ENCODE peak calls at places on chromosomes 11 and 22, in seven cellular contexts. One of them, this sample, is unnamed.

GRCh38 chr11:114036156-114036811 is 23.2 kb upstream of the ZBTB16 start:
- DNase-seq in activated T-cell treated with anti-CD3 and anti-CD28 coated beads for 48 hours: peak
- DNase-seq in spleen: peak
- DNase-seq in posterior cingulate gyrus: peak
- DNase-seq in activated CD4-positive, alpha-beta T cell treated with anti-CD3 and anti-CD28 coated beads, Interleukin-2, amount 50 U/mL, for 24 hours: peak
- DNase-seq in RWPE1: peak
- DNase-seq in HFF-Myc: no peak
- DNase-seq in this sample: peak

GRCh38 chr22:30606455-30607299 is at the start of gene TCN2:
- DNase-seq in activated T-cell treated with anti-CD3 and anti-CD28 coated beads for 48 hours: peak
- DNase-seq in spleen: peak
- DNase-seq in posterior cingulate gyrus: peak
- DNase-seq in activated CD4-positive, alpha-beta T cell treated with anti-CD3 and anti-CD28 coated beads, Interleukin-2, amount 50 U/mL, for 24 hours: peak
- DNase-seq in RWPE1: peak
- DNase-seq in HFF-Myc: peak
- DNase-seq in this sample: peak

GRCh38 chr11:27120211-27120610 is 79.6 kb downstream of the BBOX1 start:
- DNase-seq in activated T-cell treated with anti-CD3 and anti-CD28 coated beads for 48 hours: no peak
- DNase-seq in spleen: no peak
- DNase-seq in posterior cingulate gyrus: no peak
- DNase-seq in activated CD4-positive, alpha-beta T cell treated with anti-CD3 and anti-CD28 coated beads, Interleukin-2, amount 50 U/mL, for 24 hours: no peak
- DNase-seq in RWPE1: no peak
- DNase-seq in HFF-Myc: no peak
- DNase-seq in this sample: no peak

GRCh38 chr11:4654635-4655335 is 11.0 kb downstream of the OR51E1 start:
- DNase-seq in activated T-cell treated with anti-CD3 and anti-CD28 coated beads for 48 hours: no peak
- DNase-seq in spleen: no peak
- DNase-seq in posterior cingulate gyrus: no peak
- DNase-seq in activated CD4-positive, alpha-beta T cell treated with anti-CD3 and anti-CD28 coated beads, Interleukin-2, amount 50 U/mL, for 24 hours: no peak
- DNase-seq in RWPE1: no peak
- DNase-seq in HFF-Myc: no peak
- DNase-seq in this sample: no peak

GRCh38 chr11:72230764-72231365 is 6.3 kb downstream of the INPPL1 start:
- DNase-seq in activated T-cell treated with anti-CD3 and anti-CD28 coated beads for 48 hours: no peak
- DNase-seq in spleen: no peak
- DNase-seq in posterior cingulate gyrus: peak
- DNase-seq in activated CD4-positive, alpha-beta T cell treated with anti-CD3 and anti-CD28 coated beads, Interleukin-2, amount 50 U/mL, for 24 hours: no peak
- DNase-seq in RWPE1: no peak
- DNase-seq in HFF-Myc: no peak
- DNase-seq in this sample: peak

GRCh38 chr11:95375881-95376280 is 144.9 kb upstream of the SESN3 start:
- DNase-seq in activated T-cell treated with anti-CD3 and anti-CD28 coated beads for 48 hours: no peak
- DNase-seq in spleen: no peak
- DNase-seq in posterior cingulate gyrus: no peak
- DNase-seq in activated CD4-positive, alpha-beta T cell treated with anti-CD3 and anti-CD28 coated beads, Interleukin-2, amount 50 U/mL, for 24 hours: no peak
- DNase-seq in RWPE1: no peak
- DNase-seq in HFF-Myc: peak
- DNase-seq in this sample: no peak

GRCh38 chr11:42299780-42300179 is 840.3 kb upstream of the LRRC4C start:
- DNase-seq in activated T-cell treated with anti-CD3 and anti-CD28 coated beads for 48 hours: no peak
- DNase-seq in spleen: no peak
- DNase-seq in posterior cingulate gyrus: no peak
- DNase-seq in activated CD4-positive, alpha-beta T cell treated with anti-CD3 and anti-CD28 coated beads, Interleukin-2, amount 50 U/mL, for 24 hours: no peak
- DNase-seq in RWPE1: no peak
- DNase-seq in HFF-Myc: no peak
- DNase-seq in this sample: no peak

GRCh38 chr11:101863361-101863760 is 51.4 kb upstream of the CEP126 start:
- DNase-seq in activated T-cell treated with anti-CD3 and anti-CD28 coated beads for 48 hours: no peak
- DNase-seq in spleen: no peak
- DNase-seq in posterior cingulate gyrus: no peak
- DNase-seq in activated CD4-positive, alpha-beta T cell treated with anti-CD3 and anti-CD28 coated beads, Interleukin-2, amount 50 U/mL, for 24 hours: no peak
- DNase-seq in RWPE1: peak
- DNase-seq in HFF-Myc: no peak
- DNase-seq in this sample: no peak

GRCh38 chr11:19577849-19578619 is 134.6 kb upstream of the NAV2 start:
- DNase-seq in activated T-cell treated with anti-CD3 and anti-CD28 coated beads for 48 hours: no peak
- DNase-seq in spleen: no peak
- DNase-seq in posterior cingulate gyrus: peak
- DNase-seq in activated CD4-positive, alpha-beta T cell treated with anti-CD3 and anti-CD28 coated beads, Interleukin-2, amount 50 U/mL, for 24 hours: no peak
- DNase-seq in RWPE1: no peak
- DNase-seq in HFF-Myc: peak
- DNase-seq in this sample: no peak

GRCh38 chr11:111514216-111515031 is at the start of gene HOATZ:
- DNase-seq in activated T-cell treated with anti-CD3 and anti-CD28 coated beads for 48 hours: peak
- DNase-seq in spleen: no peak
- DNase-seq in posterior cingulate gyrus: peak
- DNase-seq in activated CD4-positive, alpha-beta T cell treated with anti-CD3 and anti-CD28 coated beads, Interleukin-2, amount 50 U/mL, for 24 hours: no peak
- DNase-seq in RWPE1: no peak
- DNase-seq in HFF-Myc: no peak
- DNase-seq in this sample: peak

GRCh38 chr11:75155570-75156422 is 4.9 kb downstream of the SLCO2B1 start:
- DNase-seq in activated T-cell treated with anti-CD3 and anti-CD28 coated beads for 48 hours: no peak
- DNase-seq in spleen: no peak
- DNase-seq in posterior cingulate gyrus: peak
- DNase-seq in activated CD4-positive, alpha-beta T cell treated with anti-CD3 and anti-CD28 coated beads, Interleukin-2, amount 50 U/mL, for 24 hours: no peak
- DNase-seq in RWPE1: no peak
- DNase-seq in HFF-Myc: no peak
- DNase-seq in this sample: no peak

GRCh38 chr11:100847696-100848216 is 160.7 kb downstream of the ARHGAP42 start:
- DNase-seq in activated T-cell treated with anti-CD3 and anti-CD28 coated beads for 48 hours: no peak
- DNase-seq in spleen: no peak
- DNase-seq in posterior cingulate gyrus: no peak
- DNase-seq in activated CD4-positive, alpha-beta T cell treated with anti-CD3 and anti-CD28 coated beads, Interleukin-2, amount 50 U/mL, for 24 hours: no peak
- DNase-seq in RWPE1: no peak
- DNase-seq in HFF-Myc: no peak
- DNase-seq in this sample: no peak

GRCh38 chr11:73003083-73003482 is 139.0 kb downstream of the FCHSD2 start:
- DNase-seq in activated T-cell treated with anti-CD3 and anti-CD28 coated beads for 48 hours: no peak
- DNase-seq in spleen: no peak
- DNase-seq in posterior cingulate gyrus: no peak
- DNase-seq in activated CD4-positive, alpha-beta T cell treated with anti-CD3 and anti-CD28 coated beads, Interleukin-2, amount 50 U/mL, for 24 hours: no peak
- DNase-seq in RWPE1: no peak
- DNase-seq in HFF-Myc: no peak
- DNase-seq in this sample: no peak

GRCh38 chr11:57426754-57427691 is at the start of gene SLC43A3:
- DNase-seq in activated T-cell treated with anti-CD3 and anti-CD28 coated beads for 48 hours: peak
- DNase-seq in spleen: peak
- DNase-seq in posterior cingulate gyrus: peak
- DNase-seq in activated CD4-positive, alpha-beta T cell treated with anti-CD3 and anti-CD28 coated beads, Interleukin-2, amount 50 U/mL, for 24 hours: peak
- DNase-seq in RWPE1: peak
- DNase-seq in HFF-Myc: peak
- DNase-seq in this sample: peak

GRCh38 chr11:104928831-104929230 is 30.6 kb upstream of the CASP12 start:
- DNase-seq in activated T-cell treated with anti-CD3 and anti-CD28 coated beads for 48 hours: no peak
- DNase-seq in spleen: no peak
- DNase-seq in posterior cingulate gyrus: no peak
- DNase-seq in activated CD4-positive, alpha-beta T cell treated with anti-CD3 and anti-CD28 coated beads, Interleukin-2, amount 50 U/mL, for 24 hours: no peak
- DNase-seq in RWPE1: no peak
- DNase-seq in HFF-Myc: no peak
- DNase-seq in this sample: no peak

GRCh38 chr11:23990346-23990745 is 506.5 kb upstream of the LUZP2 start:
- DNase-seq in activated T-cell treated with anti-CD3 and anti-CD28 coated beads for 48 hours: no peak
- DNase-seq in spleen: no peak
- DNase-seq in posterior cingulate gyrus: no peak
- DNase-seq in activated CD4-positive, alpha-beta T cell treated with anti-CD3 and anti-CD28 coated beads, Interleukin-2, amount 50 U/mL, for 24 hours: no peak
- DNase-seq in RWPE1: no peak
- DNase-seq in HFF-Myc: no peak
- DNase-seq in this sample: no peak

GRCh38 chr11:29844701-29845379 is 172.0 kb downstream of the KCNA4 start:
- DNase-seq in activated T-cell treated with anti-CD3 and anti-CD28 coated beads for 48 hours: no peak
- DNase-seq in spleen: no peak
- DNase-seq in posterior cingulate gyrus: no peak
- DNase-seq in activated CD4-positive, alpha-beta T cell treated with anti-CD3 and anti-CD28 coated beads, Interleukin-2, amount 50 U/mL, for 24 hours: no peak
- DNase-seq in RWPE1: no peak
- DNase-seq in HFF-Myc: no peak
- DNase-seq in this sample: no peak

GRCh38 chr11:20610825-20611224 is 11.4 kb downstream of the SLC6A5 start:
- DNase-seq in activated T-cell treated with anti-CD3 and anti-CD28 coated beads for 48 hours: no peak
- DNase-seq in spleen: no peak
- DNase-seq in posterior cingulate gyrus: no peak
- DNase-seq in activated CD4-positive, alpha-beta T cell treated with anti-CD3 and anti-CD28 coated beads, Interleukin-2, amount 50 U/mL, for 24 hours: no peak
- DNase-seq in RWPE1: no peak
- DNase-seq in HFF-Myc: no peak
- DNase-seq in this sample: no peak

GRCh38 chr11:19409307-19409706 is 168.6 kb upstream of the E2F8 start:
- DNase-seq in activated T-cell treated with anti-CD3 and anti-CD28 coated beads for 48 hours: no peak
- DNase-seq in spleen: no peak
- DNase-seq in posterior cingulate gyrus: no peak
- DNase-seq in activated CD4-positive, alpha-beta T cell treated with anti-CD3 and anti-CD28 coated beads, Interleukin-2, amount 50 U/mL, for 24 hours: no peak
- DNase-seq in RWPE1: no peak
- DNase-seq in HFF-Myc: no peak
- DNase-seq in this sample: no peak

GRCh38 chr22:32858121-32858703 is 56.7 kb downstream of the TIMP3 start:
- DNase-seq in activated T-cell treated with anti-CD3 and anti-CD28 coated beads for 48 hours: no peak
- DNase-seq in spleen: no peak
- DNase-seq in posterior cingulate gyrus: no peak
- DNase-seq in activated CD4-positive, alpha-beta T cell treated with anti-CD3 and anti-CD28 coated beads, Interleukin-2, amount 50 U/mL, for 24 hours: no peak
- DNase-seq in RWPE1: no peak
- DNase-seq in HFF-Myc: no peak
- DNase-seq in this sample: no peak

GRCh38 chr11:18600915-18601569 is 1.5 kb downstream of the MISFA start:
- DNase-seq in activated T-cell treated with anti-CD3 and anti-CD28 coated beads for 48 hours: no peak
- DNase-seq in spleen: no peak
- DNase-seq in posterior cingulate gyrus: no peak
- DNase-seq in activated CD4-positive, alpha-beta T cell treated with anti-CD3 and anti-CD28 coated beads, Interleukin-2, amount 50 U/mL, for 24 hours: no peak
- DNase-seq in RWPE1: no peak
- DNase-seq in HFF-Myc: no peak
- DNase-seq in this sample: no peak

GRCh38 chr11:115787302-115787701 is 283.1 kb upstream of the CADM1 start:
- DNase-seq in activated T-cell treated with anti-CD3 and anti-CD28 coated beads for 48 hours: no peak
- DNase-seq in spleen: no peak
- DNase-seq in posterior cingulate gyrus: no peak
- DNase-seq in activated CD4-positive, alpha-beta T cell treated with anti-CD3 and anti-CD28 coated beads, Interleukin-2, amount 50 U/mL, for 24 hours: no peak
- DNase-seq in RWPE1: no peak
- DNase-seq in HFF-Myc: no peak
- DNase-seq in this sample: no peak

GRCh38 chr11:61921446-61921845 is 4.1 kb upstream of the RAB3IL1 start:
- DNase-seq in activated T-cell treated with anti-CD3 and anti-CD28 coated beads for 48 hours: no peak
- DNase-seq in spleen: no peak
- DNase-seq in posterior cingulate gyrus: no peak
- DNase-seq in activated CD4-positive, alpha-beta T cell treated with anti-CD3 and anti-CD28 coated beads, Interleukin-2, amount 50 U/mL, for 24 hours: no peak
- DNase-seq in RWPE1: no peak
- DNase-seq in HFF-Myc: no peak
- DNase-seq in this sample: no peak

GRCh38 chr11:96000064-96000463 is 76.2 kb upstream of the MTMR2 start:
- DNase-seq in activated T-cell treated with anti-CD3 and anti-CD28 coated beads for 48 hours: no peak
- DNase-seq in spleen: no peak
- DNase-seq in posterior cingulate gyrus: no peak
- DNase-seq in activated CD4-positive, alpha-beta T cell treated with anti-CD3 and anti-CD28 coated beads, Interleukin-2, amount 50 U/mL, for 24 hours: no peak
- DNase-seq in RWPE1: no peak
- DNase-seq in HFF-Myc: no peak
- DNase-seq in this sample: no peak

GRCh38 chr11:69644962-69645675 is 4.2 kb downstream of the CCND1 start:
- DNase-seq in activated T-cell treated with anti-CD3 and anti-CD28 coated beads for 48 hours: no peak
- DNase-seq in spleen: peak
- DNase-seq in posterior cingulate gyrus: peak
- DNase-seq in activated CD4-positive, alpha-beta T cell treated with anti-CD3 and anti-CD28 coated beads, Interleukin-2, amount 50 U/mL, for 24 hours: no peak
- DNase-seq in RWPE1: no peak
- DNase-seq in HFF-Myc: no peak
- DNase-seq in this sample: no peak

GRCh38 chr11:128701086-128701485 is 7.2 kb downstream of the FLI1 start:
- DNase-seq in activated T-cell treated with anti-CD3 and anti-CD28 coated beads for 48 hours: no peak
- DNase-seq in spleen: no peak
- DNase-seq in posterior cingulate gyrus: no peak
- DNase-seq in activated CD4-positive, alpha-beta T cell treated with anti-CD3 and anti-CD28 coated beads, Interleukin-2, amount 50 U/mL, for 24 hours: no peak
- DNase-seq in RWPE1: no peak
- DNase-seq in HFF-Myc: no peak
- DNase-seq in this sample: no peak

GRCh38 chr11:30392977-30393376 is 70.1 kb downstream of the ARL14EP start:
- DNase-seq in activated T-cell treated with anti-CD3 and anti-CD28 coated beads for 48 hours: no peak
- DNase-seq in spleen: no peak
- DNase-seq in posterior cingulate gyrus: no peak
- DNase-seq in activated CD4-positive, alpha-beta T cell treated with anti-CD3 and anti-CD28 coated beads, Interleukin-2, amount 50 U/mL, for 24 hours: no peak
- DNase-seq in RWPE1: no peak
- DNase-seq in HFF-Myc: no peak
- DNase-seq in this sample: no peak

GRCh38 chr11:111409915-111410314 is 30.8 kb upstream of the POU2AF1 start:
- DNase-seq in activated T-cell treated with anti-CD3 and anti-CD28 coated beads for 48 hours: no peak
- DNase-seq in spleen: no peak
- DNase-seq in posterior cingulate gyrus: no peak
- DNase-seq in activated CD4-positive, alpha-beta T cell treated with anti-CD3 and anti-CD28 coated beads, Interleukin-2, amount 50 U/mL, for 24 hours: no peak
- DNase-seq in RWPE1: no peak
- DNase-seq in HFF-Myc: no peak
- DNase-seq in this sample: no peak

GRCh38 chr11:126918556-126918955 is 82.0 kb downstream of the KIRREL3 start:
- DNase-seq in activated T-cell treated with anti-CD3 and anti-CD28 coated beads for 48 hours: no peak
- DNase-seq in spleen: no peak
- DNase-seq in posterior cingulate gyrus: no peak
- DNase-seq in activated CD4-positive, alpha-beta T cell treated with anti-CD3 and anti-CD28 coated beads, Interleukin-2, amount 50 U/mL, for 24 hours: no peak
- DNase-seq in RWPE1: no peak
- DNase-seq in HFF-Myc: no peak
- DNase-seq in this sample: no peak

GRCh38 chr22:24589518-24590030 is 3.3 kb downstream of the LRRC75B start:
- DNase-seq in activated T-cell treated with anti-CD3 and anti-CD28 coated beads for 48 hours: no peak
- DNase-seq in spleen: no peak
- DNase-seq in posterior cingulate gyrus: no peak
- DNase-seq in activated CD4-positive, alpha-beta T cell treated with anti-CD3 and anti-CD28 coated beads, Interleukin-2, amount 50 U/mL, for 24 hours: no peak
- DNase-seq in RWPE1: no peak
- DNase-seq in HFF-Myc: no peak
- DNase-seq in this sample: no peak

GRCh38 chr11:75536786-75537629 is 11.3 kb upstream of the GDPD5 start:
- DNase-seq in activated T-cell treated with anti-CD3 and anti-CD28 coated beads for 48 hours: peak
- DNase-seq in spleen: no peak
- DNase-seq in posterior cingulate gyrus: no peak
- DNase-seq in activated CD4-positive, alpha-beta T cell treated with anti-CD3 and anti-CD28 coated beads, Interleukin-2, amount 50 U/mL, for 24 hours: no peak
- DNase-seq in RWPE1: peak
- DNase-seq in HFF-Myc: no peak
- DNase-seq in this sample: no peak

GRCh38 chr11:9264381-9265210 is 554 bp downstream of the DENND5A start:
- DNase-seq in activated T-cell treated with anti-CD3 and anti-CD28 coated beads for 48 hours: peak
- DNase-seq in spleen: peak
- DNase-seq in posterior cingulate gyrus: peak
- DNase-seq in activated CD4-positive, alpha-beta T cell treated with anti-CD3 and anti-CD28 coated beads, Interleukin-2, amount 50 U/mL, for 24 hours: no peak
- DNase-seq in RWPE1: peak
- DNase-seq in HFF-Myc: no peak
- DNase-seq in this sample: peak

GRCh38 chr11:122287401-122287800 is 171.4 kb upstream of the BLID start:
- DNase-seq in activated T-cell treated with anti-CD3 and anti-CD28 coated beads for 48 hours: no peak
- DNase-seq in spleen: no peak
- DNase-seq in posterior cingulate gyrus: no peak
- DNase-seq in activated CD4-positive, alpha-beta T cell treated with anti-CD3 and anti-CD28 coated beads, Interleukin-2, amount 50 U/mL, for 24 hours: no peak
- DNase-seq in RWPE1: no peak
- DNase-seq in HFF-Myc: no peak
- DNase-seq in this sample: peak

GRCh38 chr22:32410459-32410858 is 1.6 kb downstream of the RTCB start:
- DNase-seq in activated T-cell treated with anti-CD3 and anti-CD28 coated beads for 48 hours: no peak
- DNase-seq in spleen: no peak
- DNase-seq in posterior cingulate gyrus: no peak
- DNase-seq in activated CD4-positive, alpha-beta T cell treated with anti-CD3 and anti-CD28 coated beads, Interleukin-2, amount 50 U/mL, for 24 hours: no peak
- DNase-seq in RWPE1: no peak
- DNase-seq in HFF-Myc: no peak
- DNase-seq in this sample: no peak

This sample was measured in ecto neural progenitor cell.